ENCODE peak calls at places on chromosomes 6 and 20, in nine cellular contexts. B is dorsolateral prefrontal cortex; L is lung; Y is brain microvascular endothelial cell; H is heart left ventricle; N is stomach; V is OCI-LY7; E is CD4-positive, alpha-beta T cell; D is H9. W is an unnamed sample.

GRCh38 chr20:33707668-33708067 is 12.4 kb downstream of the PXMP4 start:
- DNase-seq in Y (no peak), L (no peak), B (no peak), E (no peak), N (no peak), D (no peak), H (no peak), V (no peak), W (no peak)

GRCh38 chr6:26743157-26743821 is 83.7 kb upstream of the ZNF322 start:
- DNase-seq in L (no peak), H (no peak), E (no peak), D (peak; percentile 79), V (no peak), Y (peak; percentile 77), B (no peak), N (no peak), W (no peak)

GRCh38 chr6:124203812-124204167 is 400.1 kb downstream of the NKAIN2 start:
- DNase-seq in V (no peak), H (no peak), Y (no peak), E (no peak), N (no peak), D (no peak), L (no peak), B (no peak), W (no peak)

GRCh38 chr6:5746392-5747140 is 260.2 kb downstream of the NRN1 start:
- DNase-seq in E (no peak), B (no peak), Y (no peak), L (no peak), V (no peak), H (peak; percentile 48), N (no peak), D (peak; percentile 69), W (no peak)

GRCh38 chr6:33430334-33430733 is 10.5 kb downstream of the SYNGAP1 start:
- DNase-seq in B (no peak), H (no peak), V (no peak), N (no peak), L (no peak), E (no peak), D (no peak), Y (no peak), W (no peak)

GRCh38 chr6:166488081-166488685 is 98.3 kb downstream of the RAMACL start:
- DNase-seq in L (peak; percentile 58), B (no peak), D (no peak), Y (peak; percentile 60), E (peak; percentile 76), H (peak; percentile 73), N (peak; percentile 46), V (no peak), W (no peak)

GRCh38 chr6:167565388-167565787 is 240.5 kb downstream of the TTLL2 start:
- DNase-seq in E (no peak), H (no peak), L (peak; percentile 22), D (no peak), Y (no peak), V (no peak), B (no peak), N (no peak), W (no peak)

GRCh38 chr6:75526502-75527127 is 33.0 kb upstream of the FILIP1 start:
- DNase-seq in N (peak; percentile 69), E (peak; percentile 2), D (peak; percentile 38), H (no peak), L (peak; percentile 61), Y (peak; percentile 83), V (peak; percentile 55), B (peak; percentile 8), W (peak; percentile 4)

GRCh38 chr6:328924-329323 is 36.6 kb downstream of the DUSP22 start:
- DNase-seq in V (peak; percentile 43), H (no peak), Y (no peak), N (no peak), E (no peak), D (no peak), L (no peak), B (no peak), W (no peak)

GRCh38 chr6:135162678-135163439 is 18.2 kb upstream of the MYB start:
- DNase-seq in N (peak; percentile 40), D (peak; percentile 82), V (peak; percentile 69), H (no peak), L (no peak), Y (no peak), B (no peak), E (no peak), W (no peak)

GRCh38 chr6:167501831-167502385 is 177.0 kb downstream of the TTLL2 start:
- DNase-seq in L (no peak), Y (no peak), B (no peak), D (peak; percentile 71), N (peak; percentile 70), V (no peak), H (no peak), E (no peak), W (no peak)

DNA sequence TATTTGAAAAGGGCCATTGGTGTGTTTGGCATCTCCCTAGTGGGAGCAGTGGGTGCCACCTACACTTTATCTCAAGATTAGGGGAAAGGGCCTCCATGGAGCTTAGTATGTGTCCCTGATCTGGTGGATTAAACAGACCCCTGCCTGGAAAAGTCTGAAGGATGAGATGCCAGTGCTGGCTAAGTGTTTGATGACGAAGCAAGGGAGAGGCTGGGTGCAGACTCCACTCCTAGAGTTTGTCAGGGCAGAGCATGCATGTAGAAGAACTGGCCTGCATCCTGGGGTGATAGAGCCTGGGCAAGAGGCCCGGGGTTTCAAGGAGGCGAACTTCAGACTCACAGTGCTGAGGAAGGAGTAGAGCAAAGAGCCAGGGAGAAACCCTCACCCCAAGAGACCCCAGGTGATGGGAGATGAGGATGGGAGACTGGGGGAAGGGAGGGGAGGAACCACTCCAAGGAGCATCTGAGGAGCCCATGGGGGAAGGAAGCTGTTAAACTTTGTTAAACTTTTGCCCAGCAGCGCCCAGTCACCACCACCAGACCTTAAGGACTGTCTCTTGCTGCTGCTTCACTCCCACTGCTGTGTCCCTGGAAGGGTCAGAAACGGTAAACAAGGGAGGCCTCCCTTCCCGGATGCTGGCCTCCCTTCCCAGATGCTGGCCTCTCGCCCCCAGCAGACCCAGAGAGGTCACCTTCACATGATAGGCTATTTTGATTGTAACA is 61.6 kb downstream of the RPRD1B start:
- DNase-seq in V (no peak), D (no peak), B (no peak), L (no peak), Y (no peak), N (no peak), E (no peak), H (no peak), W (no peak)
- H3K27ac ChIP-seq in V (peak overlapping the region; percentile 5), D (no peak overlapping the region), B (no peak overlapping the region), L (peak overlapping the region; percentile 62), Y (peak overlapping the region; percentile 89), N (peak overlapping the region; percentile 56), E (no peak overlapping the region), H (peak overlapping the region; percentile 92), W (no peak overlapping the region)

GRCh38 chr6:142642651-142643050 is 302.3 kb downstream of the HIVEP2 start:
- DNase-seq in H (no peak), N (no peak), E (no peak), D (no peak), Y (peak; percentile 5), L (no peak), V (no peak), B (no peak), W (no peak)

GRCh38 chr6:142645663-142646062 is 299.3 kb downstream of the HIVEP2 start:
- DNase-seq in L (no peak), B (no peak), E (no peak), N (no peak), D (no peak), Y (no peak), V (no peak), H (no peak), W (no peak)

GRCh38 chr6:142648526-142648925 is 296.4 kb downstream of the HIVEP2 start:
- DNase-seq in N (no peak), L (no peak), H (no peak), V (no peak), E (no peak), D (no peak), B (no peak), Y (no peak), W (no peak)

GRCh38 chr6:142644866-142645265 is 300.1 kb downstream of the HIVEP2 start:
- DNase-seq in V (no peak), N (no peak), E (no peak), B (no peak), Y (no peak), L (no peak), D (no peak), H (no peak), W (no peak)

GRCh38 chr6:142647436-142648389 is 297.3 kb downstream of the HIVEP2 start:
- DNase-seq in H (no peak), E (no peak), D (peak; percentile 54), N (no peak), B (no peak), V (no peak), Y (no peak), L (no peak), W (no peak)
- H3K27ac ChIP-seq in H (no peak overlapping the region), E (no peak overlapping the region), D (peak overlapping the region; percentile 76), N (no peak overlapping the region), B (no peak overlapping the region), V (no peak overlapping the region), Y (no peak overlapping the region), L (no peak overlapping the region), W (no peak overlapping the region)

GRCh38 chr20:18259730-18260129 is 28.6 kb upstream of the ZNF133 start:
- DNase-seq in N (no peak), H (no peak), Y (no peak), D (no peak), B (no peak), E (no peak), L (no peak), V (no peak), W (no peak)

GRCh38 chr20:18255526-18255925 is 32.8 kb upstream of the ZNF133 start:
- DNase-seq in V (no peak), Y (no peak), E (no peak), H (no peak), D (no peak), L (no peak), B (no peak), N (no peak), W (no peak)

GRCh38 chr20:18254615-18255014 is 33.7 kb upstream of the ZNF133 start:
- DNase-seq in N (no peak), V (no peak), B (no peak), D (no peak), L (peak; percentile 41), Y (no peak), H (no peak), E (no peak), W (no peak)

GRCh38 chr20:18256440-18257090 is 31.8 kb upstream of the ZNF133 start:
- DNase-seq in B (no peak), E (no peak), N (no peak), H (no peak), D (no peak), L (no peak), V (no peak), Y (no peak), W (no peak)

GRCh38 chr20:18258126-18258860 is 30.0 kb upstream of the ZNF133 start:
- DNase-seq in Y (no peak), V (peak; percentile 7), L (no peak), D (no peak), N (no peak), E (no peak), B (no peak), H (no peak), W (no peak)
- H3K27ac ChIP-seq in Y (no peak overlapping the region), V (no peak overlapping the region), L (no peak overlapping the region), D (no peak overlapping the region), N (no peak overlapping the region), E (no peak overlapping the region), B (no peak overlapping the region), H (no peak overlapping the region), W (no peak overlapping the region)

DNA sequence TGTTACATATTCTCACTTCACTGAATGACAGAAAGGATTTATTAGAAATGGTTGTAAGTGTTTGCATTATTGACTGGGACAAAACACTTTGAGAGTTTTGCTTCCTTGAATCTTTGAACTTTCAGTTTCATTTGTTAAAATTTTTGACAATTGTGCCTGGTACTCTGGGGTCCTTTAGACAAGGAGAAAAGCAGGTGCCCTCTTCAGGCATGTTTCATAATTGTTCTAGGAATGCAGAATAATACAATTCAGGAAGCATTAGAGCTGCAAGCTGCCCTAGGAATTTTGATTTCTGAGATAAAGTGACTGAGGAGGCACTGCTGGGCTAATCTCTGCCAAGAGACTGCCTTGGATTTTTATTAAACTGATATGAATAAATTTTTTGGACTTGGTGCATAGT is 49.7 kb downstream of the TOP1 start:
- DNase-seq in E (no peak), H (no peak), B (no peak), N (no peak), Y (peak; percentile 62), D (no peak), V (peak; percentile 70), L (no peak), W (no peak)
- H3K27ac ChIP-seq in E (no peak overlapping the region), H (peak overlapping the region; percentile 56), B (no peak overlapping the region), N (peak overlapping the region; percentile 52), Y (peak overlapping the region; percentile 28), D (no peak overlapping the region), V (peak overlapping the region; percentile 27), L (peak overlapping the region; percentile 21), W (no peak overlapping the region)